ENCODE peak calls at places on chromosomes 2 and 18, in six cellular contexts. M is tibial nerve, R is ovary, O is A549, Z is H1, U is transverse colon. W is an unnamed sample.

GRCh38 chr18:29160123-29160522 is 983.2 kb upstream of the CDH2 start:
- DNase-seq in M (no peak), R (no peak), O (no peak), Z (no peak), U (no peak), W (no peak)

GRCh38 chr2:218397502-218398436 is 1.9 kb upstream of the CTDSP1 start:
- DNase-seq in M (peak), R (peak), O (peak), Z (peak), U (peak), W (peak)

GRCh38 chr2:217824223-217824622 is 178.6 kb downstream of the TNS1 start:
- DNase-seq in M (no peak), R (no peak), O (no peak), Z (no peak), U (no peak), W (no peak)

GRCh38 chr2:135219226-135219625 is 167.1 kb downstream of the RAB3GAP1 start:
- DNase-seq in M (no peak), R (no peak), O (no peak), Z (no peak), U (no peak), W (no peak)

GRCh38 chr18:76897257-76897656 is 74.9 kb downstream of the ZNF236 start:
- DNase-seq in M (no peak), R (no peak), O (no peak), Z (no peak), U (no peak), W (no peak)

GRCh38 chr2:31151501-31151900 is 13.3 kb upstream of the GALNT14 start:
- DNase-seq in M (no peak), R (no peak), O (peak), Z (no peak), U (no peak), W (no peak)

GRCh38 chr2:70784320-70784719 is 6.1 kb downstream of the FIGLA start:
- DNase-seq in M (no peak), R (no peak), O (no peak), Z (no peak), U (no peak), W (no peak)

GRCh38 chr2:224576098-224576715 is 9.0 kb downstream of the CUL3 start:
- DNase-seq in M (no peak), R (no peak), O (no peak), Z (no peak), U (no peak), W (no peak)

GRCh38 chr2:12674644-12675328 is 42.0 kb upstream of the TRIB2 start:
- DNase-seq in M (no peak), R (no peak), O (no peak), Z (no peak), U (no peak), W (no peak)

GRCh38 chr2:26692814-26693286 is 328 bp downstream of the KCNK3 start:
- DNase-seq in M (no peak), R (no peak), O (peak), Z (no peak), U (no peak), W (no peak)

GRCh38 chr2:33645861-33646260 is 46.8 kb upstream of the FAM98A start:
- DNase-seq in M (no peak), R (no peak), O (no peak), Z (no peak), U (no peak), W (no peak)

GRCh38 chr2:197360744-197361156 is 50.2 kb upstream of the ANKRD44 start:
- DNase-seq in M (no peak), R (no peak), O (no peak), Z (no peak), U (no peak), W (no peak)

GRCh38 chr2:147040585-147041494 is 804.0 kb upstream of the ACVR2A start:
- DNase-seq in M (no peak), R (no peak), O (no peak), Z (no peak), U (no peak), W (no peak)

GRCh38 chr2:20213651-20214565 is 11.0 kb downstream of the SDC1 start:
- DNase-seq in M (no peak), R (no peak), O (no peak), Z (no peak), U (peak), W (no peak)

GRCh38 chr2:215401896-215402379 is 33.9 kb downstream of the FN1 start:
- DNase-seq in M (peak), R (no peak), O (no peak), Z (no peak), U (no peak), W (no peak)

GRCh38 chr2:221588306-221588985 is 16.3 kb upstream of the EPHA4 start:
- DNase-seq in M (no peak), R (no peak), O (no peak), Z (no peak), U (no peak), W (no peak)

GRCh38 chr2:113175101-113175628 is 1.4 kb downstream of the PSD4 start:
- DNase-seq in M (no peak), R (no peak), O (no peak), Z (no peak), U (peak), W (no peak)

GRCh38 chr2:240920783-240921231 is 14.7 kb downstream of the CROCC2 start:
- DNase-seq in M (no peak), R (peak), O (no peak), Z (peak), U (peak), W (peak)

GRCh38 chr2:222907790-222908431 is 47.1 kb downstream of the ACSL3 start:
- DNase-seq in M (no peak), R (no peak), O (no peak), Z (no peak), U (no peak), W (no peak)

GRCh38 chr2:1680222-1681016 is 63.9 kb downstream of the PXDN start:
- DNase-seq in M (no peak), R (no peak), O (no peak), Z (no peak), U (no peak), W (no peak)

GRCh38 chr18:50013363-50014138 is 181.4 kb downstream of the MYO5B start:
- DNase-seq in M (no peak), R (no peak), O (no peak), Z (no peak), U (no peak), W (no peak)

GRCh38 chr2:191757256-191757655 is 79.3 kb downstream of the NABP1 start:
- DNase-seq in M (no peak), R (no peak), O (no peak), Z (no peak), U (no peak), W (no peak)

GRCh38 chr18:23353459-23353858 is 99.6 kb upstream of the RIOK3 start:
- DNase-seq in M (no peak), R (no peak), O (no peak), Z (peak), U (no peak), W (no peak)

GRCh38 chr2:43082111-43082877 is 144.1 kb downstream of the ZFP36L2 start:
- DNase-seq in M (peak), R (no peak), O (peak), Z (no peak), U (no peak), W (no peak)

GRCh38 chr2:16613475-16613874 is 52.2 kb downstream of the CYRIA start:
- DNase-seq in M (no peak), R (no peak), O (peak), Z (no peak), U (no peak), W (no peak)

GRCh38 chr2:41061371-41061770 is 609.5 kb upstream of the SLC8A1 start:
- DNase-seq in M (no peak), R (no peak), O (no peak), Z (no peak), U (no peak), W (no peak)

GRCh38 chr2:43051316-43051715 is 175.1 kb downstream of the ZFP36L2 start:
- DNase-seq in M (no peak), R (no peak), O (peak), Z (no peak), U (peak), W (peak)

GRCh38 chr18:7414459-7414858 is 152.7 kb upstream of the PTPRM start:
- DNase-seq in M (peak), R (no peak), O (no peak), Z (no peak), U (no peak), W (peak)

GRCh38 chr2:12424219-12424618 is 292.5 kb upstream of the TRIB2 start:
- DNase-seq in M (no peak), R (peak), O (no peak), Z (no peak), U (no peak), W (no peak)

GRCh38 chr2:202072737-202073396 is at the start of gene KIAA2012:
- DNase-seq in M (no peak), R (no peak), O (no peak), Z (no peak), U (no peak), W (no peak)

GRCh38 chr2:128779301-128780095 is 460.8 kb upstream of the HS6ST1 start:
- DNase-seq in M (no peak), R (no peak), O (no peak), Z (peak), U (no peak), W (peak)

GRCh38 chr18:44835555-44836156 is 155.0 kb downstream of the SETBP1 start:
- DNase-seq in M (peak), R (peak), O (no peak), Z (no peak), U (no peak), W (peak)

GRCh38 chr2:215617060-215617824 is 181.4 kb upstream of the FN1 start:
- DNase-seq in M (no peak), R (no peak), O (peak), Z (no peak), U (no peak), W (no peak)

GRCh38 chr2:159615936-159616733 is at the start of gene BAZ2B:
- DNase-seq in M (peak), R (peak), O (peak), Z (no peak), U (peak), W (peak)

GRCh38 chr2:45554073-45554742 is 56.9 kb downstream of the SRBD1 start:
- DNase-seq in M (no peak), R (no peak), O (no peak), Z (no peak), U (no peak), W (no peak)

GRCh38 chr2:241541564-241542277 is 16.8 kb upstream of the BOK start:
- DNase-seq in M (no peak), R (no peak), O (no peak), Z (no peak), U (no peak), W (no peak)

DNA sequence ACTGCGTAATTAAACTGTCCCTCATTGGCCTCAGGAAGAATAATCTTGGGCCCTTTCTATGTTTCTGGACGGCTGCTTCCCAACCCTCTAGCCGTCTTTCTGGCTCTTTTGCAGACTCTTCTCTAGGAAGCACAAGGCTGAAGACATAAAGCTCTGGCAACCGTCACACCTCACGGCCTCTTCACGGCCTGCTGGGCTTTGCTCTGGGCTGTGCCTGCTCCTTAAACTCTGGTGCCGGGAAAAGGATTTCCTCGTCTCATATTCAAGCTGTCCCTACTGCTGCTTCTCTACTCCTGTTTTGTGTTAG is 36.0 kb upstream of the WIPF1 start:
- DNase-seq in M (no peak), R (no peak), O (no peak), Z (no peak), U (no peak), W (peak)
- H3K4me3 ChIP-seq in M (peak), R (no peak), O (no peak), Z (no peak), U (peak), W (no peak)

GRCh38 chr2:168091986-168092385 is 155.4 kb downstream of the STK39 start:
- DNase-seq in M (no peak), R (no peak), O (no peak), Z (no peak), U (no peak), W (no peak)

GRCh38 chr2:168086805-168087204 is 160.6 kb downstream of the STK39 start:
- DNase-seq in M (peak), R (no peak), O (no peak), Z (no peak), U (no peak), W (no peak)

GRCh38 chr2:168090366-168091019 is 156.9 kb downstream of the STK39 start:
- DNase-seq in M (no peak), R (no peak), O (no peak), Z (no peak), U (no peak), W (no peak)

GRCh38 chr2:168087406-168087805 is 160.0 kb downstream of the STK39 start:
- DNase-seq in M (no peak), R (no peak), O (no peak), Z (no peak), U (no peak), W (no peak)

DNA sequence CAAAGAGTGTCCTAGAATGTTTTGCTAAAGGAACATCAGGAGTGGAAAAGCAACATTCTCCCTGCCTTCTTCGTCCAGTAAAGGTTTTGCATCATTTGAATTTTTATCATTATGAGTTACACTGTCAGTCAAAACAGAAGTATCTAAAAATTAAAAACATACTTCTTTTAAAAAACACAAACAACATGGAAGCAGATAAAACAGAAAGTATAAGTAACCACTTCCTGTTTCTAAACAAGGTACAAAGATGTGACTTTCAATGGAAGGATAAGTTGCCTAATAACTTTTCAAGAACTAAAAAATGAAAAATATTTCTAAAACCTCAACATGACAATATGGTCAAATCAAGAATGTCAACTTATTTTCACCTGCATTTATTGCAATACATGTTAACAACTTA is 158.2 kb downstream of the STK39 start:
- DNase-seq in M (no peak), R (no peak), O (no peak), Z (no peak), U (no peak), W (no peak)
- TF ChIP-seq CTCF in M (no peak), R (no peak), O (no peak), Z (no peak), U (no peak), W (no peak)

GRCh38 chr2:102048465-102048864 is 56.7 kb downstream of the IL1R2 start:
- DNase-seq in M (peak), R (peak), O (no peak), Z (no peak), U (peak), W (peak)
- TF ChIP-seq EP300 in M (no peak), R (no peak), O (no peak), Z (no peak), U (peak), W (no peak)

GRCh38 chr2:174965992-174966789 is 39.0 kb downstream of the CHN1 start:
- DNase-seq in M (no peak), R (no peak), O (no peak), Z (no peak), U (no peak), W (no peak)
- H3K4me3 ChIP-seq in M (no peak), R (no peak), O (no peak), Z (no peak), U (no peak), W (no peak)

DNA sequence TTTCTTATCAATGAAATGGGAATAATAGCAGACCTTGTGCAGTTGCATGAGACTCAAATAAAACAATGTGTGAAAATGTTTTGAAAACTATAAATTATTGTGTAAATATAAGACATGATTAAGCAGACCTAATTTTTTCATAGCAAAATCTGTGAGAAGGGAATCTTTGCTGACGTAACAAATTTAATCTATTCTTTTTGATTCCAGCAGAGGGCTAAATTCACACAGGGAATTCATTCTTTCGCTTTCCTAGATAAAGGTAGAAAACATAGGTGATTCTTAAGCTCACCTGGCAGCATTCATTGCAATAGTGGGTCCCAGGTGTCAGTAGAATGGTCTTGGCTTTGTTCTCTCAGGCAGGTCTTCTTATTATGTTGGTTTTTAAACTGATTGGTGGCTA is 450.0 kb upstream of the GCFC2 start:
- DNase-seq in M (no peak), R (no peak), O (no peak), Z (no peak), U (no peak), W (no peak)
- TF ChIP-seq CTCF in M (no peak), R (no peak), O (no peak), Z (no peak), U (no peak), W (no peak)

GRCh38 chr2:21819475-21819874 is 695.7 kb downstream of the TDRD15 start:
- DNase-seq in M (no peak), R (no peak), O (no peak), Z (no peak), U (no peak), W (no peak)
- TF ChIP-seq EP300 in M (no peak), R (no peak), O (no peak), Z (no peak), U (no peak), W (no peak)

W was measured in sigmoid colon.